ENCODE peak calls at places on chromosomes 6 and 20, in ten cellular contexts. H, S, I, T, C, A, Z, Q, G and W are unnamed samples.

GRCh38 chr20:44736170-44737021 is 9.3 kb upstream of the KCNK15 start:
- DNase-seq in H (no peak), S (no peak), I (no peak), T (peak), C (no peak), A (peak), Z (peak), Q (no peak), G (peak), W (no peak)

GRCh38 chr6:166466178-166467122 is 83.7 kb upstream of the MPC1 start:
- DNase-seq in H (no peak), S (no peak), I (no peak), T (no peak), C (no peak), A (peak), Z (no peak), Q (no peak), G (no peak), W (no peak)

GRCh38 chr20:22717466-22717865 is 133.1 kb upstream of the FOXA2 start:
- DNase-seq in H (no peak), S (no peak), I (no peak), T (no peak), C (no peak), A (no peak), Z (peak), Q (no peak), G (no peak), W (no peak)

GRCh38 chr20:31606678-31606927 is 1.5 kb downstream of the ID1 start:
- DNase-seq in H (no peak), S (no peak), I (no peak), T (no peak), C (no peak), A (no peak), Z (no peak), Q (no peak), G (no peak), W (no peak)

GRCh38 chr20:18279231-18279630 is 9.1 kb upstream of the ZNF133 start:
- DNase-seq in H (no peak), S (no peak), I (no peak), T (no peak), C (no peak), A (peak), Z (no peak), Q (no peak), G (no peak), W (no peak)

GRCh38 chr20:20520776-20521175 is 152.9 kb downstream of the INSM1 start:
- DNase-seq in H (no peak), S (no peak), I (no peak), T (no peak), C (no peak), A (peak), Z (no peak), Q (peak), G (no peak), W (no peak)

GRCh38 chr6:30331981-30332380 is 5.3 kb downstream of the TRIM39 start:
- DNase-seq in H (no peak), S (no peak), I (no peak), T (no peak), C (no peak), A (no peak), Z (no peak), Q (no peak), G (no peak), W (no peak)

GRCh38 chr6:127464881-127465459 is 5.8 kb upstream of the KIAA0408 start:
- DNase-seq in H (peak), S (peak), I (peak), T (peak), C (no peak), A (peak), Z (peak), Q (no peak), G (peak), W (peak)

GRCh38 chr6:101489456-101489855 is 95.9 kb downstream of the GRIK2 start:
- DNase-seq in H (no peak), S (no peak), I (no peak), T (no peak), C (no peak), A (no peak), Z (no peak), Q (no peak), G (no peak), W (no peak)

GRCh38 chr6:165668951-165669350 is 5.9 kb upstream of the PDE10A start:
- DNase-seq in H (no peak), S (no peak), I (no peak), T (no peak), C (no peak), A (no peak), Z (no peak), Q (no peak), G (no peak), W (no peak)

GRCh38 chr6:159943101-159943632 is 25.7 kb upstream of the IGF2R start:
- DNase-seq in H (peak), S (peak), I (no peak), T (no peak), C (no peak), A (peak), Z (no peak), Q (no peak), G (no peak), W (no peak)

GRCh38 chr20:986733-987355 is 15.3 kb downstream of the RSPO4 start:
- DNase-seq in H (no peak), S (no peak), I (no peak), T (no peak), C (no peak), A (no peak), Z (peak), Q (no peak), G (peak), W (no peak)

GRCh38 chr6:87968435-87969278 is 79.0 kb upstream of the SPACA1 start:
- DNase-seq in H (no peak), S (no peak), I (peak), T (peak), C (no peak), A (no peak), Z (no peak), Q (no peak), G (no peak), W (no peak)

GRCh38 chr6:132607544-132608233 is 16.4 kb downstream of the TAAR2 start:
- DNase-seq in H (no peak), S (no peak), I (no peak), T (no peak), C (no peak), A (no peak), Z (no peak), Q (peak), G (no peak), W (no peak)

GRCh38 chr6:81204741-81205140 is 547.7 kb downstream of the TENT5A start:
- DNase-seq in H (no peak), S (no peak), I (no peak), T (no peak), C (no peak), A (peak), Z (no peak), Q (no peak), G (peak), W (no peak)

GRCh38 chr20:37526238-37526838 is 1.3 kb downstream of the BLCAP start:
- DNase-seq in H (no peak), S (no peak), I (no peak), T (peak), C (no peak), A (peak), Z (peak), Q (no peak), G (no peak), W (no peak)

GRCh38 chr6:128209771-128210170 is 308.9 kb upstream of the THEMIS start:
- DNase-seq in H (no peak), S (no peak), I (no peak), T (no peak), C (no peak), A (peak), Z (no peak), Q (no peak), G (no peak), W (no peak)

GRCh38 chr20:36666181-36666740 is 20.3 kb upstream of the SLA2 start:
- DNase-seq in H (no peak), S (no peak), I (no peak), T (no peak), C (no peak), A (peak), Z (peak), Q (no peak), G (no peak), W (no peak)

GRCh38 chr6:32522302-32523047 is 7.6 kb downstream of the HLA-DRB5 start:
- DNase-seq in H (no peak), S (no peak), I (no peak), T (no peak), C (no peak), A (no peak), Z (no peak), Q (no peak), G (no peak), W (no peak)

GRCh38 chr20:17533396-17533795 is 2.2 kb upstream of the BFSP1 start:
- DNase-seq in H (no peak), S (no peak), I (no peak), T (no peak), C (no peak), A (peak), Z (peak), Q (no peak), G (peak), W (no peak)

GRCh38 chr6:15547379-15547778 is 115.4 kb downstream of the DTNBP1 start:
- DNase-seq in H (no peak), S (no peak), I (no peak), T (no peak), C (no peak), A (no peak), Z (no peak), Q (no peak), G (no peak), W (no peak)

GRCh38 chr20:60407938-60408337 is 449.7 kb downstream of the CDH26 start:
- DNase-seq in H (no peak), S (no peak), I (no peak), T (no peak), C (no peak), A (no peak), Z (no peak), Q (no peak), G (no peak), W (no peak)

GRCh38 chr20:15033269-15033668 is 695.9 kb upstream of the FLRT3 start:
- DNase-seq in H (no peak), S (no peak), I (no peak), T (no peak), C (no peak), A (no peak), Z (no peak), Q (no peak), G (no peak), W (no peak)

GRCh38 chr20:6588296-6588695 is 179.2 kb upstream of the BMP2 start:
- DNase-seq in H (no peak), S (no peak), I (no peak), T (no peak), C (no peak), A (peak), Z (no peak), Q (no peak), G (no peak), W (no peak)

GRCh38 chr6:155419161-155419560 is 36.5 kb downstream of the NOX3 start:
- DNase-seq in H (no peak), S (no peak), I (no peak), T (no peak), C (no peak), A (peak), Z (no peak), Q (no peak), G (no peak), W (no peak)

GRCh38 chr20:45354423-45355208 is 6.4 kb upstream of the SDC4 start:
- DNase-seq in H (no peak), S (no peak), I (no peak), T (no peak), C (no peak), A (no peak), Z (no peak), Q (no peak), G (no peak), W (no peak)

GRCh38 chr6:119443993-119444641 is 94.6 kb upstream of the MAN1A1 start:
- DNase-seq in H (no peak), S (no peak), I (no peak), T (no peak), C (no peak), A (peak), Z (no peak), Q (no peak), G (no peak), W (no peak)

GRCh38 chr6:3904518-3904917 is 55.3 kb downstream of the FAM50B start:
- DNase-seq in H (no peak), S (no peak), I (no peak), T (no peak), C (no peak), A (no peak), Z (no peak), Q (no peak), G (no peak), W (no peak)
- TF ChIP-seq CTCF in H (no peak), S (no peak), I (no peak), T (no peak), C (no peak), A (no peak), Z (no peak), Q (no peak), G (no peak), W (no peak)

DNA sequence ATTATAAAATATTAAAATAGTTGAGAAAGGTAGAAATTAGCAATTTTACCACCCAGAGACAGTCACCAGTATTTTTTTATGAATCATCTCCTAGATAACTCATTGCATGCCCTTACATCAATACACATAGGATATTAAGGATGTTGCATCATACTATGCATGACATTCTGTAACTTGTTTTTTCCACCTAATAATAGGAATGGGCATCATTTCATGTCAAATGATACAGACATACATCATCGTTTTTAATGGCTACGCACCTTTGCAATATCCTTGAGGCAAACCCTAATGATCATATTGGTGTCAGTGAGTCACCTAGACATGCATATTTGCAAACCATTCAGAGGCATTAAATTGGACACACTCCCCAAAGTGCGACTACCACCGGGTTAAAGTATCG is 309.7 kb upstream of the AGPAT4 start:
- DNase-seq in H (no peak), S (no peak), I (no peak), T (no peak), C (no peak), A (peak), Z (no peak), Q (no peak), G (no peak), W (no peak)
- TF ChIP-seq CTCF in H (no peak), S (no peak), I (no peak), T (no peak), C (no peak), A (no peak), Z (no peak), Q (no peak), G (no peak), W (no peak)

GRCh38 chr20:40897177-40897700 is 131.4 kb upstream of the TOP1 start:
- DNase-seq in H (no peak), S (no peak), I (no peak), T (peak), C (no peak), A (peak), Z (no peak), Q (no peak), G (no peak), W (no peak)

GRCh38 chr20:40895182-40895581 is 133.4 kb upstream of the TOP1 start:
- DNase-seq in H (no peak), S (no peak), I (no peak), T (no peak), C (no peak), A (no peak), Z (no peak), Q (no peak), G (no peak), W (no peak)

GRCh38 chr20:40890635-40891034 is 138.0 kb upstream of the TOP1 start:
- DNase-seq in H (no peak), S (no peak), I (no peak), T (no peak), C (no peak), A (no peak), Z (no peak), Q (no peak), G (no peak), W (no peak)

GRCh38 chr20:40893610-40894242 is 134.9 kb upstream of the TOP1 start:
- DNase-seq in H (no peak), S (no peak), I (no peak), T (no peak), C (no peak), A (no peak), Z (no peak), Q (no peak), G (no peak), W (no peak)

GRCh38 chr20:40892642-40893041 is 136.0 kb upstream of the TOP1 start:
- DNase-seq in H (no peak), S (no peak), I (no peak), T (no peak), C (no peak), A (no peak), Z (peak), Q (no peak), G (no peak), W (no peak)
- TF ChIP-seq CTCF in H (no peak), S (no peak), I (no peak), T (no peak), C (no peak), A (no peak), Z (peak), Q (no peak), G (no peak), W (no peak)

GRCh38 chr6:111709615-111710398 is 104.1 kb upstream of the TRAF3IP2 start:
- DNase-seq in H (peak), S (no peak), I (peak), T (peak), C (no peak), A (peak), Z (peak), Q (peak), G (peak), W (peak)
- TF ChIP-seq CTCF in H (peak), S (peak), I (peak), T (peak), C (peak), A (peak), Z (peak), Q (peak), G (peak), W (peak)

DNA sequence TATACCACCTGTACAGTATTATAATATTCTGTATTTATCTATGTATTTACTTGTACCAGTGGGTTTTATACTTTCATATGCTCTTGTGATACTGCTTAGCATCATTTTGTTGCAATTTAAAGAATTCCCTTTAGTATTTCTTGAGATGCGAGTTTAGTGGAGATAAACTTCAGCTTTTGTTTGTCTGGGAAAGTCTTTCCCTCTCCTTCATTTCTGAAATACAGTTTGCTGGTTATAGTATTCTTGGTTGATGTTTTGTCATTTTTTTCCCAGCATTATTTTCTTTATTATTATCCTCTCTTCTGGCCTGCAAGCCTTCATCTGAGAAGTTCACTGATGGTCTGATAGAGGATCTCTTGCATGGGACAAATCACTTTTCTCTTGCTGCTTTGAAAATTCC is 136.6 kb upstream of the MCHR2 start:
- DNase-seq in H (no peak), S (no peak), I (no peak), T (no peak), C (no peak), A (no peak), Z (no peak), Q (no peak), G (no peak), W (no peak)
- TF ChIP-seq CTCF in H (no peak), S (no peak), I (no peak), T (no peak), C (no peak), A (no peak), Z (no peak), Q (no peak), G (no peak), W (no peak)

GRCh38 chr6:44004136-44004535 is 123.1 kb downstream of the MRPL14 start:
- DNase-seq in H (no peak), S (no peak), I (no peak), T (no peak), C (no peak), A (no peak), Z (no peak), Q (no peak), G (no peak), W (no peak)

GRCh38 chr6:44003345-44004061 is 123.7 kb downstream of the MRPL14 start:
- DNase-seq in H (no peak), S (no peak), I (peak), T (no peak), C (no peak), A (no peak), Z (no peak), Q (no peak), G (no peak), W (peak)

GRCh38 chr6:44002071-44002590 is 125.1 kb downstream of the MRPL14 start:
- DNase-seq in H (no peak), S (no peak), I (no peak), T (peak), C (no peak), A (no peak), Z (no peak), Q (no peak), G (no peak), W (no peak)

GRCh38 chr6:44001318-44001868 is 125.9 kb downstream of the MRPL14 start:
- DNase-seq in H (no peak), S (no peak), I (peak), T (no peak), C (no peak), A (no peak), Z (peak), Q (no peak), G (peak), W (peak)

DNA sequence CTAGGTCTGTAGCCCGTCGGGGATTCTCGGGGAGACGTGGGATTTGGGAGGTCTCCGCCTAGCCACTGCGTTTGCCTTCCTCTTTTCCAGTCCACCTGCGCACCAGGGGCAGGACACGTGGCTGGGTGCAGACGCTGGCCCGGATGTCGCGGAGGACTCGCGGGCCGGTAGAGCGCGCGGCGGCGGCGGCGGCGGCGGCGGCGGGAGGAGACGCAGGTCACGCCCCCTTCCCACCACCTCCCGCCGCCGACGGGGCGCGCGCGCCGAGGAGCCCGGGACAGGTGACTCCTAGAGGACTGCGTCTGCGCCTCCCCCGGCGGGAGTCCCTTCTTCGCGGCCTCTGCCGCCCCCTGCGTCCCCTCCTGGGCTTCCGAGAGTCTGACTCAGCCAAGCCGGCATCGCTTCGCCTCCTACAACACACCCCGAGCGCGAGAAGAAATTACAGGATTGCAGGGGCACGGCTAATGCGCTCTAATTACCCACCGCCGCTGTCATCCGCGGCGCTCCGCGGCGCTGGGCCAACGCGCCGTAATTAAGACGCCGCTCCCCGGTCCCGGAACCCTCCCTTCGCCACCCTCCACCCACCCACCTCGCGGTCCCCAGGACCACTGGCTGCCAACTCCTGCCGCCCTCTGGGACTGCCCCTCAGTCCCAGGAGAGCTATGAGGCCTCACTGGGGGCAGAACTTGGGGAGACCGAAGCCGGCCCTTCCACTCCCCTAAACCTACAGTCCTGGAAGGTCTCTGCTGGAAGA is 124.5 kb downstream of the MRPL14 start:
- DNase-seq in H (peak), S (peak), I (peak), T (peak), C (peak), A (peak), Z (no peak), Q (no peak), G (no peak), W (peak)
- TF ChIP-seq CTCF in H (peak), S (no peak), I (peak), T (no peak), C (no peak), A (no peak), Z (no peak), Q (peak), G (no peak), W (peak)

DNA sequence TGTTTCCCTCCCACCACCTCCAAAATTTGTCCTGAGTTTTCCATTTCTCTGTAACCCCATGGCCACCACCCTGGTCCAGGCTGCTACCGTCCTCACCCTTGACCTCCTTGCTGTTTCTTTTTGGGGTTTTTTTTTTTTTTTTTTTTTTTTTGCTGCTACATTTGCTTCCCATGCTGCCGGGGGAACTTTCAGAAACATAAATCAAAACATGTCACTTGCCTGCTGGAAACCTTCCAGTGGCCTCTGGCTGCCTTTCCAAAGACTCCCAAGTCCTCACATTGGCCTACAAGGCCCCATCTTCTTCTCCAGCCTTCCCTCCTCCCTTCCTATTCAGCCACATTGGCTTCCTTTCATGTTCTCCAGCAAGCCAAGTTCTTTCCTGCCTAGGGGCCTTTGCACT is 50.4 kb upstream of the PTGIS start:
- DNase-seq in H (no peak), S (no peak), I (no peak), T (no peak), C (no peak), A (no peak), Z (no peak), Q (no peak), G (no peak), W (no peak)
- TF ChIP-seq CTCF in H (no peak), S (no peak), I (no peak), T (no peak), C (no peak), A (no peak), Z (no peak), Q (no peak), G (no peak), W (no peak)